ENCODE peak calls at places on chromosome 4, in five cellular contexts. W is K562, L is HCT116, U is SK-N-SH, D is NT2/D1. F is an unnamed sample.
A peak's percentile ranks its signal among the peaks of the same experiment; 100 is the strongest.

GRCh38 chr4:72325215-72325614 is 243.8 kb downstream of the ADAMTS3 start:
- DNase-seq in L (no peak), D (no peak), U (no peak), W (no peak), F (no peak)

GRCh38 chr4:157128395-157128794 is 52.4 kb downstream of the GLRB start:
- DNase-seq in L (peak; percentile 15), D (no peak), U (peak; percentile 1), W (no peak), F (no peak)

GRCh38 chr4:137998666-137999429 is 243.3 kb downstream of the SLC7A11 start:
- DNase-seq in U (no peak), W (no peak), D (no peak), L (no peak), F (no peak)

GRCh38 chr4:68011684-68012083 is 48.4 kb upstream of the TMPRSS11A start:
- DNase-seq in U (no peak), D (no peak), L (no peak), W (no peak), F (no peak)

GRCh38 chr4:79178770-79179169 is 147.1 kb downstream of the NAA11 start:
- DNase-seq in L (no peak), D (no peak), W (no peak), U (no peak), F (no peak)

GRCh38 chr4:39514888-39515401 is 12.3 kb downstream of the UGDH start:
- DNase-seq in W (peak; percentile 13), D (no peak), L (peak; percentile 27), U (no peak), F (no peak)

GRCh38 chr4:4394644-4395043 is 7.7 kb downstream of the NSG1 start:
- DNase-seq in L (no peak), U (peak; percentile 59), D (no peak), W (no peak), F (no peak)

GRCh38 chr4:830776-831482 is 5.0 kb upstream of the CPLX1 start:
- DNase-seq in L (no peak), U (no peak), W (no peak), D (no peak), F (no peak)

GRCh38 chr4:83217721-83218522 is 66.7 kb downstream of the COQ2 start:
- DNase-seq in W (no peak), U (no peak), D (no peak), L (no peak), F (peak; percentile 99)

GRCh38 chr4:90095000-90095399 is 32.2 kb upstream of the CCSER1 start:
- DNase-seq in D (no peak), U (no peak), L (no peak), W (no peak), F (no peak)

GRCh38 chr4:10013722-10014121 is 7.6 kb downstream of the SLC2A9 start:
- DNase-seq in U (peak; percentile 47), L (peak; percentile 18), D (peak; percentile 50), W (peak; percentile 69), F (no peak)

GRCh38 chr4:8858188-8858924 is 13.3 kb downstream of the HMX1 start:
- DNase-seq in W (no peak), D (no peak), L (no peak), U (no peak), F (no peak)

GRCh38 chr4:15934259-15934658 is 4.3 kb downstream of the FGFBP1 start:
- DNase-seq in U (no peak), L (no peak), W (no peak), D (no peak), F (no peak)

GRCh38 chr4:109186458-109186945 is 116.0 kb downstream of the COL25A1 start:
- DNase-seq in U (no peak), L (no peak), W (no peak), D (no peak), F (no peak)

GRCh38 chr4:161189286-161190134 is 974.3 kb downstream of the FSTL5 start:
- DNase-seq in L (no peak), W (no peak), U (no peak), D (no peak), F (no peak)

GRCh38 chr4:54593795-54594194 is 64.0 kb upstream of the KIT start:
- DNase-seq in L (no peak), U (no peak), D (no peak), W (no peak), F (no peak)

GRCh38 chr4:187726485-187726884 is 269.1 kb upstream of the ZFP42 start:
- DNase-seq in L (no peak), W (no peak), U (no peak), D (no peak), F (no peak)

GRCh38 chr4:35342833-35343232 is 901.5 kb downstream of the ARAP2 start:
- DNase-seq in U (no peak), W (no peak), L (no peak), D (no peak), F (no peak)

GRCh38 chr4:48483006-48483776 is at the start of gene SLC10A4:
- DNase-seq in W (peak; percentile 89), L (no peak), D (peak; percentile 3), U (peak; percentile 96), F (no peak)

GRCh38 chr4:70158576-70158975 is 4.5 kb downstream of the PRR27 start:
- DNase-seq in W (no peak), D (no peak), L (no peak), U (no peak), F (no peak)

GRCh38 chr4:73308286-73308685 is 49.7 kb upstream of the ANKRD17 start:
- DNase-seq in W (no peak), L (no peak), U (no peak), D (no peak), F (no peak)

GRCh38 chr4:8026455-8026854 is 86.8 kb upstream of the AFAP1 start:
- DNase-seq in W (no peak), L (no peak), U (no peak), D (no peak), F (no peak)

GRCh38 chr4:1194028-1194900 is 21.9 kb upstream of the SPON2 start:
- DNase-seq in D (no peak), U (peak; percentile 87), W (no peak), L (no peak), F (no peak)

GRCh38 chr4:26032142-26032541 is 118.1 kb downstream of the SMIM20 start:
- DNase-seq in D (no peak), W (no peak), U (no peak), L (no peak), F (no peak)

GRCh38 chr4:134691915-134692314 is 490.3 kb upstream of the PABPC4L start:
- DNase-seq in U (no peak), D (no peak), W (no peak), L (no peak), F (no peak)

GRCh38 chr4:15882675-15883086 is 55.9 kb downstream of the FGFBP1 start:
- DNase-seq in U (peak; percentile 57), L (peak; percentile 79), W (peak; percentile 47), D (peak; percentile 76), F (peak; percentile 64)

GRCh38 chr4:40409835-40410234 is 74.7 kb downstream of the CHRNA9 start:
- DNase-seq in U (no peak), L (no peak), D (no peak), W (no peak), F (no peak)

GRCh38 chr4:76881375-76881774 is 16.6 kb downstream of the SOWAHB start:
- DNase-seq in D (no peak), U (no peak), L (no peak), W (no peak), F (no peak)

GRCh38 chr4:172705565-172705964 is 463.0 kb upstream of the GALNT7 start:
- DNase-seq in D (no peak), W (no peak), L (no peak), U (no peak), F (no peak)
- TF ChIP-seq YY1 in D (no peak), W (no peak), L (no peak), U (no peak), F (no peak)

GRCh38 chr4:13540446-13541175 is 3.7 kb downstream of the NKX3-2 start:
- DNase-seq in U (peak; percentile 28), W (no peak), L (no peak), D (no peak), F (no peak)

GRCh38 chr4:13541720-13542576 is 2.4 kb downstream of the NKX3-2 start:
- DNase-seq in W (no peak), L (no peak), U (peak; percentile 58), D (no peak), F (no peak)

GRCh38 chr4:13539721-13540445 is 4.4 kb downstream of the NKX3-2 start:
- DNase-seq in U (peak; percentile 35), D (no peak), W (no peak), L (no peak), F (no peak)

GRCh38 chr4:13542577-13543042 is 1.7 kb downstream of the NKX3-2 start:
- DNase-seq in U (no peak), D (no peak), L (no peak), W (no peak), F (no peak)

GRCh38 chr4:13541176-13541604 is 3.1 kb downstream of the NKX3-2 start:
- DNase-seq in D (no peak), U (peak; percentile 31), W (no peak), L (no peak), F (no peak)
- TF ChIP-seq YY1 in D (no peak), U (no peak), W (no peak), L (no peak), F (no peak)

GRCh38 chr4:45692131-45692530 is 431.7 kb downstream of the GABRG1 start:
- DNase-seq in D (no peak), W (no peak), L (no peak), U (no peak), F (no peak)

DNA sequence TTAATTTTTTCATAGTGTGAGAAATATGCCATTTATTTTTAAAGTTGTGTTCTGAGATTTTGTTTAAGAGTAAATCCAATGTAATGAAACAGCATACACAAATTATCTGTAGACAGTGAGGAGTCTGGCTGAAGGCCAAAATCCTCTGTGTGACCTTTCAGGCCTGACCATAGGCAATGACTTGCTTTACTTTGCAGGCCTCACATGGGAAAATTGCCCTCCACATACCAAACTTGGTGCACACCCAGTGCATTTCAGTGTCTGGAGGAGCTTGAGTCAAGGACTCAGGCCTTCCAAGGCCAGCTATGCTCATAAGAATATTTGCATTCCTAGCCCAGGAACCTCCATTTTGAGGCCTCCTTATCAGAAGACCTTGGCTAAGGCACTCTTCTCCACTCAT is 430.1 kb downstream of the GABRG1 start:
- DNase-seq in W (no peak), U (no peak), L (no peak), D (no peak), F (no peak)
- TF ChIP-seq YY1 in W (no peak), U (no peak), L (no peak), D (no peak), F (no peak)

GRCh38 chr4:56668267-56668666 is 12.8 kb downstream of the HOPX start:
- DNase-seq in W (peak; percentile 25), L (peak; percentile 8), D (no peak), U (no peak), F (no peak)
- TF ChIP-seq YY1 in W (no peak), L (no peak), D (no peak), U (no peak), F (no peak)

GRCh38 chr4:32661229-32661628 is 1941.1 kb downstream of the PCDH7 start:
- DNase-seq in U (no peak), W (no peak), L (no peak), D (no peak), F (no peak)
- TF ChIP-seq YY1 in U (no peak), W (no peak), L (no peak), D (no peak), F (no peak)

DNA sequence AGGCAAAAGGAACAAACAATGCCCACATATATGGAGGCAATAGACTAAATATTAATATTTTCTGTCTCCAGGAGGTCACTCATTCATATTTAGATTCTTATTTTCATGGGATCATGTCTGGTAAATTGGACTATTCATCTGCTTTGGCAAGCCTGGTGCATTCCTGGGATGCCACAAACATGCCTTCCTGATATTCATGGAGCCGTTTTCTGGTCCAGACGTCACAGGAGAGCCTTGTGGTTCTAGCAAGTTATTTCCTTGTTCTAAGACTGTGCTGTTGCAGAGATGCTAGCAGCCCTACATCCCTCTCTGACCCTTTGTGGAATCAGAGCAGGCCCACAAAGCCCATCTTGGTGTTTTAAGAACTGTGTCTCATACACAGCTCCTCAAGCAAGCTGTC is 16.1 kb upstream of the EXOSC9 start:
- DNase-seq in L (no peak), D (no peak), U (no peak), W (no peak), F (no peak)
- TF ChIP-seq YY1 in L (no peak), D (no peak), U (peak; percentile 65), W (no peak), F (no peak)